ENCODE peak calls at places on chromosomes 1 and 21, in nine cellular contexts. W is fibroblast of lung, V is gastrocnemius medialis, B is upper lobe of right lung, D is esophagus squamous epithelium, P is left lung, U is ascending aorta, I is IMR-90, O is uterus. H is an unnamed sample. For H3K27me3 and H3K36me3, the result is how much of the 10 kb centered on the place peaks cover.

GRCh38 chr21:43575466-43575841 is 83.8 kb downstream of the HSF2BP start:
- DNase-seq in W (no peak), V (no peak), B (no peak), D (no peak), P (no peak), U (no peak), I (no peak), O (no peak), H (no peak)

GRCh38 chr21:25708467-25709065 is 26.1 kb downstream of the ATP5PF start:
- DNase-seq in W (peak), V (no peak), B (no peak), D (no peak), P (no peak), U (peak), I (peak), O (peak), H (no peak)

GRCh38 chr1:182305861-182306260 is 85.7 kb downstream of the GLUL start:
- DNase-seq in W (no peak), V (no peak), B (no peak), D (no peak), P (no peak), U (no peak), I (no peak), O (no peak), H (no peak)

GRCh38 chr1:32992489-32993214 is 28.0 kb upstream of the RNF19B start:
- DNase-seq in W (peak), V (peak), B (peak), D (peak), P (peak), U (peak), I (peak), O (peak), H (peak)

GRCh38 chr1:54352755-54353154 is 53.4 kb downstream of the SSBP3 start:
- DNase-seq in W (no peak), V (no peak), B (peak), D (no peak), P (no peak), U (no peak), I (no peak), O (no peak), H (no peak)

GRCh38 chr1:168635129-168635528 is 58.7 kb downstream of the XCL1 start:
- DNase-seq in W (no peak), V (no peak), B (no peak), D (no peak), P (no peak), U (no peak), I (no peak), O (no peak), H (no peak)

GRCh38 chr1:11289064-11289463 is 16.1 kb downstream of the UBIAD1 start:
- DNase-seq in W (no peak), V (no peak), B (no peak), D (no peak), P (no peak), U (no peak), I (no peak), O (no peak), H (no peak)

GRCh38 chr1:10762153-10762523 is 34.3 kb downstream of the CASZ1 start:
- DNase-seq in W (no peak), V (no peak), B (no peak), D (no peak), P (no peak), U (no peak), I (no peak), O (no peak), H (no peak)

GRCh38 chr1:189597083-189597482 is 880.6 kb downstream of the BRINP3 start:
- DNase-seq in W (no peak), V (no peak), B (no peak), D (no peak), P (peak), U (no peak), I (no peak), O (no peak), H (no peak)

GRCh38 chr1:3611170-3612019 is at the start of gene MEGF6:
- DNase-seq in W (peak), V (no peak), B (peak), D (no peak), P (peak), U (no peak), I (peak), O (peak), H (no peak)

GRCh38 chr21:28521932-28522826 is 470.5 kb downstream of the LTN1 start:
- DNase-seq in W (peak), V (no peak), B (no peak), D (no peak), P (no peak), U (no peak), I (peak), O (peak), H (no peak)

GRCh38 chr1:229893762-229894444 is 173.1 kb upstream of the GALNT2 start:
- DNase-seq in W (peak), V (no peak), B (no peak), D (no peak), P (no peak), U (peak), I (no peak), O (no peak), H (no peak)

GRCh38 chr1:15246960-15247614 is at the start of gene FHAD1:
- DNase-seq in W (peak), V (no peak), B (peak), D (no peak), P (peak), U (no peak), I (peak), O (peak), H (peak)

GRCh38 chr1:8814870-8815269 is 2.6 kb downstream of the RERE start:
- DNase-seq in W (no peak), V (no peak), B (no peak), D (no peak), P (no peak), U (no peak), I (no peak), O (no peak), H (no peak)

GRCh38 chr21:40445349-40445921 is 401.5 kb downstream of the DSCAM start:
- DNase-seq in W (no peak), V (no peak), B (no peak), D (no peak), P (no peak), U (no peak), I (no peak), O (no peak), H (no peak)

GRCh38 chr1:93569479-93569878 is 112.2 kb downstream of the BCAR3 start:
- DNase-seq in W (no peak), V (no peak), B (no peak), D (no peak), P (no peak), U (no peak), I (no peak), O (no peak), H (no peak)

GRCh38 chr1:223364685-223365382 is 858 bp upstream of the SUSD4 start:
- DNase-seq in W (peak), V (no peak), B (no peak), D (no peak), P (no peak), U (no peak), I (no peak), O (no peak), H (peak)

GRCh38 chr1:32398401-32398800 is 4.2 kb upstream of the BSDC1 start:
- DNase-seq in W (peak), V (no peak), B (no peak), D (no peak), P (no peak), U (no peak), I (peak), O (no peak), H (no peak)

GRCh38 chr1:18546026-18546425 is 65.3 kb downstream of the KLHDC7A start:
- DNase-seq in W (no peak), V (no peak), B (no peak), D (no peak), P (no peak), U (no peak), I (no peak), O (no peak), H (no peak)

GRCh38 chr1:33472349-33472980 is at the start of gene ZSCAN20:
- DNase-seq in W (peak), V (peak), B (peak), D (peak), P (peak), U (peak), I (peak), O (peak), H (peak)

GRCh38 chr1:151579436-151580225 is 32.2 kb upstream of the SNX27 start:
- DNase-seq in W (peak), V (no peak), B (no peak), D (no peak), P (no peak), U (peak), I (peak), O (no peak), H (no peak)

GRCh38 chr1:16101618-16102017 is 28.2 kb upstream of the FAM131C start:
- DNase-seq in W (no peak), V (no peak), B (no peak), D (no peak), P (no peak), U (no peak), I (no peak), O (no peak), H (no peak)

GRCh38 chr1:83978056-83978455 is 20.9 kb downstream of the TTLL7 start:
- DNase-seq in W (no peak), V (no peak), B (no peak), D (no peak), P (no peak), U (no peak), I (no peak), O (no peak), H (no peak)

GRCh38 chr1:4711191-4711915 is 56.9 kb downstream of the AJAP1 start:
- DNase-seq in W (no peak), V (no peak), B (no peak), D (no peak), P (no peak), U (no peak), I (no peak), O (no peak), H (no peak)

GRCh38 chr1:110765640-110766335 is 91.0 kb upstream of the KCNA3 start:
- DNase-seq in W (peak), V (no peak), B (no peak), D (no peak), P (no peak), U (no peak), I (peak), O (no peak), H (no peak)

GRCh38 chr21:38330671-38331070 is 73.9 kb downstream of the KCNJ15 start:
- DNase-seq in W (no peak), V (no peak), B (no peak), D (no peak), P (no peak), U (no peak), I (no peak), O (no peak), H (no peak)

GRCh38 chr1:66296370-66296769 is 237.6 kb upstream of the SGIP1 start:
- DNase-seq in W (no peak), V (no peak), B (no peak), D (no peak), P (no peak), U (no peak), I (no peak), O (no peak), H (no peak)

GRCh38 chr21:36820176-36821031 is 121.5 kb downstream of the SIM2 start:
- DNase-seq in W (peak), V (no peak), B (no peak), D (no peak), P (no peak), U (no peak), I (no peak), O (no peak), H (no peak)

GRCh38 chr1:180912211-180912800 is 391 bp upstream of the KIAA1614 start:
- DNase-seq in W (peak), V (no peak), B (peak), D (no peak), P (no peak), U (peak), I (peak), O (peak), H (no peak)

GRCh38 chr1:90314533-90314932 is 319.6 kb downstream of the ZNF326 start:
- DNase-seq in W (no peak), V (no peak), B (no peak), D (no peak), P (no peak), U (no peak), I (no peak), O (no peak), H (no peak)

GRCh38 chr1:23372481-23372880 is 2.8 kb upstream of the ZNF436 start:
- DNase-seq in W (no peak), V (peak), B (no peak), D (no peak), P (no peak), U (no peak), I (no peak), O (no peak), H (no peak)
- H3K27me3 ChIP-seq in W (under half), V (under half), B (under half), D (under half), P (under half), U (under half), I (under half), O (under half), H (under half)

GRCh38 chr1:1239247-1239623 is 7.2 kb downstream of the B3GALT6 start:
- DNase-seq in W (no peak), V (no peak), B (no peak), D (no peak), P (no peak), U (no peak), I (no peak), O (no peak), H (no peak)

GRCh38 chr1:1236176-1236763 is 4.2 kb downstream of the B3GALT6 start:
- DNase-seq in W (no peak), V (no peak), B (no peak), D (no peak), P (no peak), U (no peak), I (no peak), O (no peak), H (no peak)

GRCh38 chr1:1238702-1239178 is 6.7 kb downstream of the B3GALT6 start:
- DNase-seq in W (no peak), V (no peak), B (no peak), D (no peak), P (no peak), U (no peak), I (no peak), O (no peak), H (no peak)

GRCh38 chr1:1237874-1238701 is 6.1 kb downstream of the B3GALT6 start:
- DNase-seq in W (no peak), V (no peak), B (no peak), D (no peak), P (no peak), U (no peak), I (no peak), O (no peak), H (no peak)

GRCh38 chr1:1236945-1237873 is 5.2 kb downstream of the B3GALT6 start:
- DNase-seq in W (no peak), V (no peak), B (no peak), D (no peak), P (no peak), U (no peak), I (no peak), O (no peak), H (no peak)
- H3K4me3 ChIP-seq in W (no peak), V (no peak), B (no peak), D (no peak), P (no peak), U (no peak), I (no peak), O (no peak), H (no peak)

GRCh38 chr1:64655861-64656260 is 89.0 kb upstream of the RAVER2 start:
- DNase-seq in W (no peak), V (no peak), B (no peak), D (no peak), P (no peak), U (no peak), I (no peak), O (no peak), H (no peak)
- H3K36me3 ChIP-seq in W (under half), V (under half), B (under half), D (under half), P (under half), U (under half), I (under half), O (under half), H (under half)

DNA sequence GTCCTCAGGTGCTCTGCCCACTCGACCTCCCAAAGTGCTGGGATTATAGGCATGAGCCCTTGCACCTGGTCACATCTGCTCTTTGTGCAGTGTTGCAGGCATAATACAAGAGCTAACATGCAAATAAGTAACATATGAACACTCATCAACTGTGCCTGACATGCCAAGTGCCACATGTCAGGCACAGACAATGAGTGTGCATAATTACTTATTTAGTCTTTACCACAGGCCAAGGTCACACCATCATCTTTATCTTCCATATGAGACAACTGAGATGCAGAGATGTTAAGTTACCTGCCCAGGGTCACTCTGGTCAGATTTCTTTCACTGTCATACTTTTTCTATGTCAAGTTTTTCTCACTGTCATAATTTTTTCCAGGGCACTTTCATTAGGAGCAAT is 126.1 kb downstream of the PPIAL4G start:
- DNase-seq in W (no peak), V (no peak), B (no peak), D (no peak), P (no peak), U (no peak), I (no peak), O (no peak), H (no peak)
- H3K27me3 ChIP-seq in W (under half), V (under half), B (half or more), D (under half), P (under half), U (under half), I (under half), O (under half), H (under half)

GRCh38 chr1:203631349-203631748 is 4.7 kb downstream of the ATP2B4 start:
- DNase-seq in W (no peak), V (no peak), B (no peak), D (no peak), P (no peak), U (no peak), I (no peak), O (no peak), H (no peak)
- H3K4me3 ChIP-seq in W (no peak), V (no peak), B (no peak), D (peak), P (no peak), U (no peak), I (no peak), O (peak), H (no peak)

GRCh38 chr1:43443197-43443946 is 10.4 kb downstream of the HYI start:
- DNase-seq in W (no peak), V (no peak), B (no peak), D (no peak), P (peak), U (peak), I (no peak), O (peak), H (no peak)

GRCh38 chr1:43445618-43446387 is 7.9 kb downstream of the HYI start:
- DNase-seq in W (no peak), V (no peak), B (no peak), D (no peak), P (peak), U (peak), I (peak), O (no peak), H (no peak)

GRCh38 chr1:43446388-43446740 is 7.4 kb downstream of the HYI start:
- DNase-seq in W (no peak), V (no peak), B (no peak), D (no peak), P (no peak), U (peak), I (no peak), O (peak), H (no peak)

GRCh38 chr1:43444151-43444826 is 9.4 kb downstream of the HYI start:
- DNase-seq in W (no peak), V (no peak), B (no peak), D (no peak), P (peak), U (peak), I (no peak), O (no peak), H (no peak)

DNA sequence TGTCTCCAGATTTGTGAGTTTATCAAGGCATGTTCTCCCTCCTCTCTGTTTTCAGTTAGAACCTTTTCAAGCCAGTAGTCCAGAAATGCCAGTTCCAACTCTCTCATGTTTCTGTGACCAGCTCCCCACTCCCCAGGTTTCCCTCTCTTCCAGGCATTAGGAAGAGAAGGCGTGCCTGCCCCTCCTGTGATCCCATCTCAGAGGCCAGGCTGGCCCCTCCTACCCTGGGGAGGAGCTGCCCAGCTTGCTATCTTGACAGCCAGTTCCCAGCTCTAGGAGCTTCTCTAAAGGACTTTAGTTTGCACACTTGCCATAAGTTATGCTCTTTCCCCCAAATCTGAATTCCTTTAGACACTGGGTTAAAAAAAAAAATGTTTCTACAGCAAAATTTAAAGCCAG is 8.9 kb downstream of the HYI start:
- DNase-seq in W (no peak), V (no peak), B (no peak), D (no peak), P (peak), U (peak), I (no peak), O (peak), H (no peak)
- H3K36me3 ChIP-seq in W (under half), V (half or more), B (half or more), D (half or more), P (half or more), U (half or more), I (half or more), O (under half), H (half or more)

H was measured in GM06990.